ENCODE peak calls at places on chromosomes 13 and 19, in eight cellular contexts. K is sigmoid colon, G is mesothelial cell of epicardium, J is WTC11, D is thoracic aorta, X is testis, B is MCF 10A, V is heart right ventricle. Z is an unnamed sample.

GRCh38 chr13:80274643-80275042 is 66.3 kb downstream of the SPRY2 start:
- DNase-seq in K (no peak), B (no peak), J (no peak), X (no peak), V (no peak), D (no peak), G (no peak), Z (no peak)

GRCh38 chr19:45020071-45020470 is 18.8 kb upstream of the CLASRP start:
- DNase-seq in X (no peak), J (no peak), K (no peak), V (no peak), B (no peak), G (no peak), D (no peak), Z (no peak)

GRCh38 chr13:50485979-50486935 is 357.2 kb downstream of the DLEU7 start:
- DNase-seq in G (no peak), J (no peak), K (no peak), X (no peak), B (no peak), V (no peak), D (no peak), Z (no peak)

GRCh38 chr13:37906880-37907279 is 37.3 kb upstream of the TRPC4 start:
- DNase-seq in X (no peak), K (no peak), G (no peak), J (no peak), B (no peak), V (no peak), D (no peak), Z (no peak)

GRCh38 chr19:42024622-42025111 is 30.6 kb upstream of the ATP1A3 start:
- DNase-seq in D (no peak), B (no peak), G (no peak), V (peak; percentile 76), X (peak; percentile 35), K (peak; percentile 77), J (no peak), Z (no peak)

GRCh38 chr13:93559718-93560117 is 333.1 kb downstream of the GPC6 start:
- DNase-seq in V (no peak), X (no peak), J (no peak), K (no peak), D (no peak), G (no peak), B (peak; percentile 95), Z (no peak)

GRCh38 chr13:102700088-102701031 is 5.5 kb upstream of the METTL21C start:
- DNase-seq in D (no peak), G (no peak), X (peak; percentile 24), J (no peak), B (no peak), V (no peak), K (no peak), Z (no peak)

GRCh38 chr13:111215081-111216047 is 100.3 kb downstream of the ARHGEF7 start:
- DNase-seq in D (no peak), B (no peak), G (no peak), J (no peak), X (peak; percentile 53), V (no peak), K (no peak), Z (no peak)

GRCh38 chr19:17220207-17220758 is 5.1 kb downstream of the USE1 start:
- DNase-seq in D (no peak), X (no peak), V (no peak), J (no peak), K (no peak), G (no peak), B (peak; percentile 88), Z (peak; percentile 28)

GRCh38 chr19:18339703-18340102 is 695 bp upstream of the PGPEP1 start:
- DNase-seq in K (no peak), V (no peak), X (no peak), J (peak; percentile 35), D (no peak), B (no peak), G (no peak), Z (no peak)

GRCh38 chr13:112117258-112117954 is 50.5 kb downstream of the SOX1 start:
- DNase-seq in G (no peak), D (no peak), X (no peak), K (peak; percentile 54), V (no peak), J (no peak), B (no peak), Z (no peak)

GRCh38 chr19:36987091-36987490 is 71.0 kb downstream of the ZNF568 start:
- DNase-seq in V (no peak), K (no peak), J (no peak), G (no peak), B (no peak), D (no peak), X (no peak), Z (no peak)

GRCh38 chr13:66665991-66666390 is 564.1 kb downstream of the PCDH9 start:
- DNase-seq in K (no peak), D (no peak), G (no peak), X (peak; percentile 90), B (peak; percentile 42), V (no peak), J (peak; percentile 14), Z (no peak)

GRCh38 chr13:92538164-92538563 is 688.4 kb upstream of the GPC6 start:
- DNase-seq in J (no peak), V (no peak), B (no peak), G (no peak), X (no peak), D (no peak), K (no peak), Z (no peak)

GRCh38 chr13:67651908-67652307 is 421.8 kb upstream of the PCDH9 start:
- DNase-seq in G (no peak), B (no peak), K (no peak), X (no peak), V (no peak), J (no peak), D (no peak), Z (no peak)

GRCh38 chr13:111949311-111949710 is 117.6 kb upstream of the SOX1 start:
- DNase-seq in V (no peak), J (no peak), B (no peak), K (no peak), X (no peak), D (no peak), G (peak; percentile 10), Z (no peak)

GRCh38 chr13:74040200-74040599 is 94.0 kb downstream of the KLF12 start:
- DNase-seq in J (peak; percentile 87), G (peak; percentile 27), V (peak; percentile 35), K (no peak), B (peak; percentile 54), D (no peak), X (peak; percentile 59), Z (peak; percentile 28)
- TF ChIP-seq CTCF in J (peak; percentile 62), G (peak; percentile 44), V (peak; percentile 63), K (peak; percentile 26), B (peak; percentile 29), D (peak; percentile 40), X (peak; percentile 15), Z (peak; percentile 38)

GRCh38 chr19:47100290-47100689 is 13.3 kb downstream of the ZC3H4 start:
- DNase-seq in D (no peak), B (no peak), V (no peak), J (no peak), K (no peak), G (no peak), X (no peak), Z (peak; percentile 53)
- TF ChIP-seq CTCF in D (no peak), B (no peak), V (no peak), J (no peak), K (no peak), G (no peak), X (no peak), Z (no peak)

DNA sequence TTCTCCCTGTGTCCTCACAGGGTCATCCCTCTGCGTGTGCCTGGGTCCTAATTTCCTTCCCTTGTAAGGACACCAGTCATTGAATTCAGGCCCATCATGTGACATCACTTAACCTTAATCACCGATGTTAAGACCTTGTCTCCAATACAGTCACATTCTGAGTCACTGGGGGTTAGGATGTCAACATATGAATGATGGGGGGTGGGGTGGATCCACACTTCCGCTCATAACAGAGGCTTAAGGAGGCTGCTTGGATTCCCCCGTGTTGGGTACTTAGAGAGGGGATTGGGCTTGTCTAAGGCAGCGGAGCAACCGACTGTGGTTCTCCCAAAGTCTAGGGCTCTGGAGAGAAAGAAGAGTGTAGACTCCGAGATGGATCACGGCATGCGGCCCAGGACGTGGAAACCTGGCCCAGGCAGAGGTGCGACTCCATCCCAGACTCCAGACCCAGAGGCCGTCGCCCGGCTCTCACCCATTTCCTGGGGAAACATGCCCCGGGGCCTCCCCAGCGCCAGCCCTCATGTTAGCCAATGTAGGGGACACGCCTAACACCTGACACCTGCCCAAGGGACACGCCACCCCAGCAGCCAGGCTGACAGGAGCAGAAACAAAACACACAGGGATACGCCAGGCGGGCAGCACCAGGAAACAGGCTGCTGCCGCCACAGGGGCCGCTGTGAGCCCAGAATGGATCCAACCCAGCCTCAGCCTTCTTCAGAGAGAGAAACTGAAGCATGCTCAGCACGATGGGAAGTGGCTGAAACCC is 17.1 kb upstream of the IGLON5 start:
- DNase-seq in J (no peak), B (no peak), V (no peak), D (no peak), X (no peak), K (no peak), G (no peak), Z (no peak)
- TF ChIP-seq CTCF in J (no peak), B (no peak), V (no peak), D (no peak), X (no peak), K (no peak), G (no peak), Z (no peak)

GRCh38 chr19:50026550-50026906 is 723 bp downstream of the ZNF473 start:
- DNase-seq in V (no peak), D (no peak), K (no peak), G (no peak), B (no peak), J (no peak), X (no peak), Z (no peak)

GRCh38 chr19:50025794-50026549 is at the start of gene ZNF473:
- DNase-seq in K (peak; percentile 98), V (peak; percentile 95), J (peak; percentile 91), D (peak; percentile 78), B (peak; percentile 97), X (peak; percentile 97), G (peak; percentile 86), Z (peak; percentile 94)

GRCh38 chr19:50024719-50025021 is 502 bp downstream of the VRK3 start:
- DNase-seq in X (no peak), D (no peak), K (no peak), V (no peak), B (no peak), J (no peak), G (no peak), Z (no peak)

GRCh38 chr19:50022823-50023222 is 2.3 kb downstream of the VRK3 start:
- DNase-seq in K (no peak), D (no peak), J (no peak), G (no peak), V (no peak), X (no peak), B (no peak), Z (no peak)

DNA sequence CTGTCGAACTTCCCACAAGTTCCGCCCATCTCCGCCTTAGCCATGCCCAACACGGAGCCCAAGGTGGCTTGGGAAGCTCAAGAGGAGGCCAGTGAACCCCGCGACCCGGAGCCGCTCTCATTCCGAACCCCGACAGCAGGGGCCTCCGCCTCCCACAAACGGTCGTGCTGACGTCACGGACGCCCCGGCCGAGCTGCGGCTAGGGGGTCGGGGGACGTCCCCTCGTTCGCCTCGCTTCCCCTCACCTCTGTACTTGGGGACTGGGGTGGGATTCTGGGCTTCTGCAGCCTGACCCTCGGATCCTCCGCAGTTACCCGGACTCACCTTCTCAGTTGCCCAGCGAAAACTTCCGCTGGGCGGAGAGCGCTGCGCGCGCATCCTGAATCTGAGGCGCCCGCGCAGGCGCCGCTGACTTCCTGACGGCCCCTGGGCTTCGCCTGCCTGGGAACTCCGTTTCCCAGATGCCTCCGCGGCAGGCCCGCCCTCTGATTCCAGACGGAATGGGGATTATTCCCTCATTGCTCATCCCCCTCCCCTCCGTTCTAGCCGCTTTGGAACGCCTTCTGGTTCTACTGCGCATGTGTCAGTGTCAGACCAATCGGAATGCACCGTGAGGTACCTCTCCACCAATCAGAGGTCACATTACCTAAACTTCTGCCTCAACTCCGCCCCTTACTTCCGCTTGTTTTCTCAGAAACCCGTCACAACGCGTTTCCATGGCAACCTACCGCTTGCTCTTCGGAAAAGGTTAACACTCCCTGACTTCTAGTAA is at the start of gene VRK3:
- DNase-seq in K (peak; percentile 100), V (peak; percentile 100), D (peak; percentile 97), J (peak; percentile 99), B (peak; percentile 100), X (peak; percentile 99), G (peak; percentile 99), Z (peak; percentile 98)
- TF ChIP-seq CTCF in K (no peak), V (peak; percentile 12), D (no peak), J (no peak), B (peak; percentile 15), X (no peak), G (no peak), Z (no peak)